ENCODE peak calls at places on chromosomes 1 and 21, in eight cellular contexts. K, N, T, W, A, Y, P and D are unnamed samples.

GRCh38 chr1:212215910-212216309 is 69.3 kb upstream of the PPP2R5A start:
- DNase-seq in P (no peak), Y (no peak), N (no peak), K (no peak), T (no peak), W (no peak), A (no peak), D (no peak)

GRCh38 chr1:111720274-111720976 is 18.8 kb downstream of the INKA2 start:
- DNase-seq in T (no peak), Y (no peak), A (no peak), P (no peak), N (no peak), K (no peak), W (no peak), D (no peak)

GRCh38 chr1:82991569-82991968 is 1007.4 kb downstream of the TTLL7 start:
- DNase-seq in P (no peak), T (no peak), A (no peak), Y (no peak), N (no peak), W (no peak), K (no peak), D (no peak)

GRCh38 chr1:44354268-44354839 is 703 bp downstream of the ERI3 start:
- DNase-seq in K (no peak), Y (peak; percentile 25), P (peak; percentile 25), N (no peak), A (no peak), W (no peak), T (peak; percentile 35), D (no peak)

GRCh38 chr1:238439483-238439882 is 548.8 kb upstream of the ZP4 start:
- DNase-seq in N (no peak), W (no peak), T (no peak), K (no peak), P (no peak), Y (no peak), A (no peak), D (no peak)

GRCh38 chr1:204261746-204262505 is 48.1 kb upstream of the GOLT1A start:
- DNase-seq in K (no peak), W (no peak), T (peak; percentile 77), A (no peak), Y (no peak), P (no peak), N (no peak), D (no peak)

GRCh38 chr1:234600418-234601216 is 9.4 kb downstream of the IRF2BP2 start:
- DNase-seq in K (peak; percentile 65), Y (peak; percentile 66), T (no peak), P (peak; percentile 61), N (no peak), A (no peak), W (no peak), D (peak; percentile 62)

GRCh38 chr1:203153989-203154821 is 21.4 kb downstream of the MYBPH start:
- DNase-seq in Y (no peak), T (peak; percentile 41), N (peak; percentile 83), P (no peak), W (no peak), K (no peak), A (no peak), D (no peak)

GRCh38 chr1:119656410-119656955 is 8.4 kb upstream of the ZNF697 start:
- DNase-seq in T (no peak), N (no peak), P (no peak), W (no peak), K (no peak), A (no peak), Y (no peak), D (no peak)

GRCh38 chr1:44273560-44274292 is 60.5 kb downstream of the DMAP1 start:
- DNase-seq in A (no peak), W (no peak), N (no peak), Y (no peak), T (no peak), K (no peak), P (no peak), D (no peak)

GRCh38 chr1:195941314-195941713 is 666.9 kb downstream of the KCNT2 start:
- DNase-seq in W (no peak), A (no peak), Y (no peak), N (no peak), K (no peak), T (no peak), P (no peak), D (no peak)

DNA sequence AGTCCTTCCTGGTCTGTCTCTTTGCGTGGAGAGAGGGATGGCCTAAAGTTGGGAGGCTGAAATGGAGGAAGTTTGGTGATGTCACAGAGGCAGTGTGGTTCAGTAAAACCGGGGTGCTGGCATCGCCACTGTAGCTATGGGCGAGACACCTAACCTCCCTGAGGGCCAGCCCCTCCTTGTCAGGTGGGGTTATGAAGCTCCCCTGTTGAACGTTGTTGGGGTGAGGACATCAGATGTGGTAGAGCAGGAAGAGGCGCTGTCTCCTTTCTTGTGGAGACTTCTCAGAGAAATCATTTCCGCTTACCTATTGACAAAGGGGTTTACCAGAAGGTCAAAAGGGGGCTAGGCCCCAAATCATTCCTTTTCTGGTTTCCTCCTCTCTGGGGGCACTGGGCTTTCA is 294.7 kb downstream of the SIPA1L2 start:
- DNase-seq in Y (no peak), N (no peak), W (no peak), K (no peak), P (no peak), A (no peak), T (no peak), D (no peak)
- TF ChIP-seq POLR2A in Y (no peak), N (no peak), W (no peak), K (no peak), P (no peak), A (no peak), T (no peak), D (no peak)

GRCh38 chr1:230139306-230139705 is 72.3 kb downstream of the GALNT2 start:
- DNase-seq in T (no peak), N (no peak), Y (no peak), A (no peak), K (no peak), P (no peak), W (no peak), D (no peak)

GRCh38 chr1:230135726-230136125 is 68.7 kb downstream of the GALNT2 start:
- DNase-seq in Y (no peak), N (no peak), W (no peak), K (no peak), P (no peak), A (no peak), T (no peak), D (no peak)

GRCh38 chr1:230138561-230139239 is 71.7 kb downstream of the GALNT2 start:
- DNase-seq in P (no peak), A (no peak), Y (no peak), W (no peak), K (no peak), N (no peak), T (no peak), D (no peak)

GRCh38 chr1:230137328-230137815 is 70.3 kb downstream of the GALNT2 start:
- DNase-seq in A (no peak), Y (no peak), T (no peak), W (no peak), P (peak; percentile 67), N (no peak), K (no peak), D (no peak)

DNA sequence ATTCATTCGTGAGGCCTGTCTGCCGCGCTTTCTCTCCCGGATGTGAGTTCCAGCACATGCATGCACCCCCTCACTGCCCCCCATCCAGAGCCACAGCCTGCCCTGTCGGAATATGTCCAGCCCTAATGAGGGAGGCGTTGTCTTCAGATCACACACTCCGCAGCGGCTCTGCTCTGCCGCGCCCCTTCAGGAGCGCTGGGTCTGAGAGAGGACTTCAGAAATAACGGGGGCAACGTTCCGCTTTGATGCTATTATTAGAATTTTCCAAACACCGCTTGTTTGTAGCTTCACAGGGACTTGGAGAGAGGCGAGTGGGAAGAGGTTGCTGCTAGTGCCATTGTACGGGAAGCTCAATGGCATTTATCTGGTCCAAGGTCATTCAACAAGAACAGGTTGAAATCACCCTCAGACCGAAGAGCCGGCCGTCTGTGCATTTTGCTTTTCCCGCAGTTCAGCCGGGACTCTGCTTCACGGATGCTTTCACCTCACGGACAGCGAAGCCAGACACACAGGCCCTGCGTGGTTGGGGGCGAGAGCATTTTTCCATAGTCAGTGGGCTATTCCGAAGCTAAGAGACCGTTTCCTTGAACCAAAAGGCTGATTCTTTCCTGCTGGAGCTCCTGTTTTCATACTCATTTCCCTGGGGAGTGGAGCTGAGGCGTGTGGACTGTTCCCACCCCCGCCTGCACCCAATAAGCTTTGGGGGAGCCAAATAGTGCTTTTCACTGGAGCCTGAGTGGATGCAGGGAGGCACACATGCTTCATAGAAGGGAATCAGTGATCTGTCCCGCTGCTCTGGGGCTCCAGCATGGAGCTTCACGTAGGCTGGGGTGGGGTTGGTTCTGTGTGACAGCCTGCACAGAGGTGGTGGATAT is 69.7 kb downstream of the GALNT2 start:
- DNase-seq in W (no peak), T (no peak), Y (no peak), A (no peak), K (no peak), P (peak; percentile 55), N (no peak), D (no peak)
- H3K4me3 ChIP-seq in W (no peak overlapping the region), T (no peak overlapping the region), Y (peak overlapping the region; percentile 7), A (no peak overlapping the region), K (no peak overlapping the region), P (no peak overlapping the region), N (no peak overlapping the region), D (no peak overlapping the region)

DNA sequence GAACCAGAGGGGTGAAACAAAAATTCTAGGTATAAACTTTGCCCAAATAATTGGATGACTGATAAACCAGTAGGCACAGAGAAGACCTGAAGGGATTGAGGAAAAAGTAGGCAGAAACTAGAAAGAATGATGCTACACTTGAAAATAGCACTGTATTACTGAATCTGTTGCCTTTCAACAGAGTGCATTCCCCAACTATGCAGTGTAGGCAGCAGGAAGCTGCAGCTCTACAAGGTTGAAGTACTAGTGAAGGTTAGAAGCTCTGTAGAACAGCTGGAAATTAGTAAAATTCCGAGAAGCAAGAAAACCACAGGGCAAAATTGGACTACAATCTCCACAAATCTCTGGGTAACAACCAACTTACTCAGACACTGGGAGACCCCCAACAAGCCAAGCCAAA is 27.4 kb downstream of the ZNF644 start:
- DNase-seq in T (no peak), K (no peak), A (no peak), W (no peak), N (no peak), Y (no peak), P (no peak), D (no peak)
- H3K27ac ChIP-seq in T (no peak overlapping the region), K (no peak overlapping the region), A (no peak overlapping the region), W (no peak overlapping the region), N (no peak overlapping the region), Y (no peak overlapping the region), P (no peak overlapping the region), D (no peak overlapping the region)

GRCh38 chr21:39611547-39612190 is 1.1 kb upstream of the B3GALT5 start:
- DNase-seq in T (no peak), P (no peak), N (no peak), A (no peak), K (no peak), Y (no peak), W (no peak), D (no peak)
- TF ChIP-seq POLR2A in T (no peak), P (no peak), N (no peak), A (no peak), K (no peak), Y (no peak), W (no peak), D (no peak)

DNA sequence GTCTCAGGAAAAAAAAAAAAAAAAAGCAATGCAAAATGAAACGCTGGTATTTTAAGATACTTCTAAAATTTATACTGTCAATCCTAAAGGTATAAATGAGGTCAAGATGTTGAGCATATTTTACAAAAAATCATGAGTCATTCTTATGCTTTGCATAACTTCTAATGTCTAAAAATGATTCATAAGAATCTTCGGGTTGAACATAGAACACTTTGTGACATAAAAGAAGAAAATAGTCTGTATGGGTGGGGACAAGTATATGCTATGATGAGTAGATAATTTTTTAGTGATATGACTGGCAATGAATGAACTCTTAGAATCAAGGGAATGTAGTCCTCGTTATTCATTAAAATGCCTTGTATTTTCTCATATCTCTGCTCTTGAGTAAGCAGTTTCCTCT is 416.9 kb upstream of the USP24 start:
- DNase-seq in W (no peak), N (no peak), Y (no peak), T (peak; percentile 63), K (no peak), A (peak; percentile 4), P (no peak), D (no peak)
- H3K4me3 ChIP-seq in W (no peak overlapping the region), N (no peak overlapping the region), Y (no peak overlapping the region), T (no peak overlapping the region), K (no peak overlapping the region), A (no peak overlapping the region), P (no peak overlapping the region), D (no peak overlapping the region)